ENCODE peak calls at places on chromosomes 11 and 22, in nine cellular contexts. U is T1000; P is stimulated activated CD4-positive, alpha-beta T cell treated with anti-CD3 and anti-CD28 coated beads, Interleukin-2, amount 100 ng/mL, for 48 hours; E is AG08396; T is AG08395; M is sciatic nerve; L is AML-193; Z is activated T-cell treated with anti-CD3 and anti-CD28 coated beads, Interleukin-2, amount 50 U/mL, for 48 hours; W is amniotic stem cell. Y is an unnamed sample.

GRCh38 chr11:118252688-118253087 is 523 bp upstream of the MPZL3 start:
- DNase-seq in U (no peak), P (no peak), E (no peak), T (no peak), M (no peak), L (peak), Z (no peak), W (no peak), Y (no peak)

GRCh38 chr22:21712751-21713427 is 22.7 kb downstream of the YPEL1 start:
- DNase-seq in U (peak), P (peak), E (peak), T (peak), M (peak), L (peak), Z (peak), W (peak), Y (no peak)

GRCh38 chr11:33690290-33691050 is 10.2 kb downstream of the C11orf91 start:
- DNase-seq in U (peak), P (no peak), E (peak), T (peak), M (peak), L (no peak), Z (peak), W (peak), Y (no peak)

GRCh38 chr22:39546889-39547586 is 14.5 kb upstream of the RPS19BP1 start:
- DNase-seq in U (no peak), P (no peak), E (peak), T (peak), M (no peak), L (no peak), Z (no peak), W (no peak), Y (no peak)

GRCh38 chr22:37259540-37260029 is 15.5 kb upstream of the RAC2 start:
- DNase-seq in U (no peak), P (no peak), E (peak), T (peak), M (no peak), L (peak), Z (peak), W (no peak), Y (no peak)

GRCh38 chr11:44530413-44531115 is 34.9 kb upstream of the CD82 start:
- DNase-seq in U (no peak), P (peak), E (no peak), T (no peak), M (no peak), L (peak), Z (peak), W (no peak), Y (no peak)

GRCh38 chr11:63945482-63946163 is 6.8 kb downstream of the NAA40 start:
- DNase-seq in U (peak), P (peak), E (peak), T (peak), M (peak), L (peak), Z (peak), W (no peak), Y (no peak)

GRCh38 chr11:104343578-104343977 is 179.6 kb upstream of the PDGFD start:
- DNase-seq in U (no peak), P (no peak), E (no peak), T (no peak), M (no peak), L (no peak), Z (no peak), W (no peak), Y (no peak)

GRCh38 chr22:45884201-45885067 is 92.5 kb downstream of the WNT7B start:
- DNase-seq in U (no peak), P (no peak), E (no peak), T (no peak), M (peak), L (no peak), Z (no peak), W (no peak), Y (no peak)